ENCODE peak calls at places on chromosomes 12 and 14, in seven cellular contexts. R is frontal cortex, J is pulmonary artery endothelial cell, G is LoVo, F is H9, P is NCI-H1105, S is NCI-H187. K is an unnamed sample.

GRCh38 chr14:104735830-104736642 is 12.0 kb downstream of the ADSS1 start:
- DNase-seq in S (no peak), G (no peak), P (no peak), J (peak; percentile 44), F (no peak), R (peak; percentile 84), K (no peak)

GRCh38 chr12:104385510-104385909 is 71.2 kb upstream of the CHST11 start:
- DNase-seq in S (no peak), F (no peak), G (no peak), R (no peak), P (no peak), J (no peak), K (no peak)

GRCh38 chr12:55901881-55902490 is 25.7 kb downstream of the PYM1 start:
- DNase-seq in R (no peak), P (no peak), F (no peak), S (no peak), J (no peak), G (no peak), K (no peak)

GRCh38 chr14:54570651-54571415 is 3.9 kb downstream of the SAMD4A start:
- DNase-seq in G (no peak), F (no peak), S (no peak), P (no peak), R (no peak), J (no peak), K (no peak)

GRCh38 chr14:84074626-84075025 is 1455.3 kb upstream of the FLRT2 start:
- DNase-seq in J (no peak), P (no peak), F (no peak), G (no peak), R (no peak), S (no peak), K (no peak)

GRCh38 chr12:64053117-64053516 is 169.0 kb downstream of the KICS2 start:
- DNase-seq in F (no peak), G (no peak), R (no peak), S (no peak), J (no peak), P (no peak), K (no peak)

GRCh38 chr12:24948452-24948815 is 467 bp downstream of the BCAT1 start:
- DNase-seq in F (peak; percentile 59), S (no peak), J (no peak), G (no peak), R (no peak), P (no peak), K (no peak)

GRCh38 chr12:47950856-47951468 is 12.4 kb upstream of the TMEM106C start:
- DNase-seq in F (no peak), S (no peak), R (no peak), G (no peak), P (no peak), J (no peak), K (no peak)

GRCh38 chr12:103852498-103852992 is 11.5 kb upstream of the NT5DC3 start:
- DNase-seq in F (no peak), P (peak; percentile 86), R (no peak), S (peak; percentile 84), G (no peak), J (no peak), K (peak; percentile 49)

GRCh38 chr12:30968211-30968610 is 41.7 kb downstream of the TSPAN11 start:
- DNase-seq in G (no peak), R (no peak), J (no peak), F (no peak), S (no peak), P (no peak), K (no peak)